ENCODE peak calls at places on chromosomes 5 and 9, in five cellular contexts. One of them, this sample, is unnamed.

GRCh38 chr5:98201006-98201620 is 572.4 kb upstream of the RGMB start:
- DNase-seq in NCI-H460: no peak
- DNase-seq in PC-3: no peak
- DNase-seq in stimulated activated naive CD8-positive, alpha-beta T cell treated with anti-CD3 and anti-CD28 coated beads, Interleukin-15, Interleukin-2, amounts not matched to agents 100 U/mL and 50 U/mL, for 24 hours: no peak
- DNase-seq in T-helper 9 cell: no peak
- DNase-seq in this sample: peak

GRCh38 chr9:126956929-126957686 is 42.5 kb downstream of the RALGPS1 start:
- DNase-seq in NCI-H460: no peak
- DNase-seq in stimulated activated naive CD8-positive, alpha-beta T cell treated with anti-CD3 and anti-CD28 coated beads, Interleukin-15, Interleukin-2, amounts not matched to agents 100 U/mL and 50 U/mL, for 24 hours: no peak
- DNase-seq in PC-3: peak
- DNase-seq in T-helper 9 cell: no peak
- DNase-seq in this sample: peak

GRCh38 chr5:1012316-1012841 is 3.8 kb downstream of the NKD2 start:
- DNase-seq in PC-3: no peak
- DNase-seq in stimulated activated naive CD8-positive, alpha-beta T cell treated with anti-CD3 and anti-CD28 coated beads, Interleukin-15, Interleukin-2, amounts not matched to agents 100 U/mL and 50 U/mL, for 24 hours: no peak
- DNase-seq in T-helper 9 cell: no peak
- DNase-seq in NCI-H460: no peak
- DNase-seq in this sample: no peak

GRCh38 chr5:170523129-170523497 is 19.3 kb downstream of the KCNIP1 start:
- DNase-seq in PC-3: no peak
- DNase-seq in T-helper 9 cell: no peak
- DNase-seq in NCI-H460: no peak
- DNase-seq in stimulated activated naive CD8-positive, alpha-beta T cell treated with anti-CD3 and anti-CD28 coated beads, Interleukin-15, Interleukin-2, amounts not matched to agents 100 U/mL and 50 U/mL, for 24 hours: no peak
- DNase-seq in this sample: no peak

GRCh38 chr9:94611638-94612068 is 18.0 kb upstream of the FBP2 start:
- DNase-seq in T-helper 9 cell: no peak
- DNase-seq in stimulated activated naive CD8-positive, alpha-beta T cell treated with anti-CD3 and anti-CD28 coated beads, Interleukin-15, Interleukin-2, amounts not matched to agents 100 U/mL and 50 U/mL, for 24 hours: peak
- DNase-seq in NCI-H460: no peak
- DNase-seq in PC-3: peak
- DNase-seq in this sample: no peak

GRCh38 chr9:20496328-20496727 is 126.0 kb downstream of the MLLT3 start:
- DNase-seq in NCI-H460: no peak
- DNase-seq in T-helper 9 cell: no peak
- DNase-seq in stimulated activated naive CD8-positive, alpha-beta T cell treated with anti-CD3 and anti-CD28 coated beads, Interleukin-15, Interleukin-2, amounts not matched to agents 100 U/mL and 50 U/mL, for 24 hours: no peak
- DNase-seq in PC-3: no peak
- DNase-seq in this sample: no peak

GRCh38 chr9:98974994-98975712 is 31.4 kb downstream of the COL15A1 start:
- DNase-seq in stimulated activated naive CD8-positive, alpha-beta T cell treated with anti-CD3 and anti-CD28 coated beads, Interleukin-15, Interleukin-2, amounts not matched to agents 100 U/mL and 50 U/mL, for 24 hours: peak
- DNase-seq in T-helper 9 cell: peak
- DNase-seq in NCI-H460: peak
- DNase-seq in PC-3: peak
- DNase-seq in this sample: peak

GRCh38 chr9:129548571-129549135 is 72.2 kb downstream of the C9orf50 start:
- DNase-seq in T-helper 9 cell: no peak
- DNase-seq in stimulated activated naive CD8-positive, alpha-beta T cell treated with anti-CD3 and anti-CD28 coated beads, Interleukin-15, Interleukin-2, amounts not matched to agents 100 U/mL and 50 U/mL, for 24 hours: no peak
- DNase-seq in PC-3: no peak
- DNase-seq in NCI-H460: no peak
- DNase-seq in this sample: no peak

GRCh38 chr9:114086009-114086408 is 7.9 kb upstream of the AMBP start:
- DNase-seq in stimulated activated naive CD8-positive, alpha-beta T cell treated with anti-CD3 and anti-CD28 coated beads, Interleukin-15, Interleukin-2, amounts not matched to agents 100 U/mL and 50 U/mL, for 24 hours: no peak
- DNase-seq in T-helper 9 cell: no peak
- DNase-seq in NCI-H460: no peak
- DNase-seq in PC-3: peak
- DNase-seq in this sample: no peak

GRCh38 chr5:102036927-102037326 is 259.2 kb downstream of the SLCO4C1 start:
- DNase-seq in T-helper 9 cell: no peak
- DNase-seq in PC-3: no peak
- DNase-seq in stimulated activated naive CD8-positive, alpha-beta T cell treated with anti-CD3 and anti-CD28 coated beads, Interleukin-15, Interleukin-2, amounts not matched to agents 100 U/mL and 50 U/mL, for 24 hours: no peak
- DNase-seq in NCI-H460: no peak
- DNase-seq in this sample: no peak

GRCh38 chr5:17991775-17992174 is 357.5 kb downstream of the TAF11L14 start:
- DNase-seq in stimulated activated naive CD8-positive, alpha-beta T cell treated with anti-CD3 and anti-CD28 coated beads, Interleukin-15, Interleukin-2, amounts not matched to agents 100 U/mL and 50 U/mL, for 24 hours: no peak
- DNase-seq in NCI-H460: no peak
- DNase-seq in T-helper 9 cell: no peak
- DNase-seq in PC-3: no peak
- DNase-seq in this sample: no peak

GRCh38 chr9:88041447-88041846 is 67.1 kb upstream of the CDK20 start:
- DNase-seq in NCI-H460: no peak
- DNase-seq in PC-3: no peak
- DNase-seq in T-helper 9 cell: no peak
- DNase-seq in stimulated activated naive CD8-positive, alpha-beta T cell treated with anti-CD3 and anti-CD28 coated beads, Interleukin-15, Interleukin-2, amounts not matched to agents 100 U/mL and 50 U/mL, for 24 hours: no peak
- DNase-seq in this sample: peak

GRCh38 chr9:84501587-84501986 is 161.0 kb upstream of the SLC28A3 start:
- DNase-seq in NCI-H460: no peak
- DNase-seq in PC-3: no peak
- DNase-seq in T-helper 9 cell: no peak
- DNase-seq in stimulated activated naive CD8-positive, alpha-beta T cell treated with anti-CD3 and anti-CD28 coated beads, Interleukin-15, Interleukin-2, amounts not matched to agents 100 U/mL and 50 U/mL, for 24 hours: no peak
- DNase-seq in this sample: no peak

GRCh38 chr5:161546463-161547301 is at the start of gene GABRB2:
- DNase-seq in NCI-H460: peak
- DNase-seq in PC-3: no peak
- DNase-seq in stimulated activated naive CD8-positive, alpha-beta T cell treated with anti-CD3 and anti-CD28 coated beads, Interleukin-15, Interleukin-2, amounts not matched to agents 100 U/mL and 50 U/mL, for 24 hours: peak
- DNase-seq in T-helper 9 cell: no peak
- DNase-seq in this sample: peak

GRCh38 chr5:17182966-17183365 is 34.5 kb upstream of the BASP1 start:
- DNase-seq in PC-3: no peak
- DNase-seq in stimulated activated naive CD8-positive, alpha-beta T cell treated with anti-CD3 and anti-CD28 coated beads, Interleukin-15, Interleukin-2, amounts not matched to agents 100 U/mL and 50 U/mL, for 24 hours: no peak
- DNase-seq in NCI-H460: no peak
- DNase-seq in T-helper 9 cell: no peak
- DNase-seq in this sample: peak

GRCh38 chr5:146667633-146668032 is 151.6 kb upstream of the GPR151 start:
- DNase-seq in PC-3: peak
- DNase-seq in NCI-H460: no peak
- DNase-seq in stimulated activated naive CD8-positive, alpha-beta T cell treated with anti-CD3 and anti-CD28 coated beads, Interleukin-15, Interleukin-2, amounts not matched to agents 100 U/mL and 50 U/mL, for 24 hours: no peak
- DNase-seq in T-helper 9 cell: no peak
- DNase-seq in this sample: peak

GRCh38 chr5:57450991-57451876 is 31.4 kb downstream of the ACTBL2 start:
- DNase-seq in PC-3: no peak
- DNase-seq in T-helper 9 cell: no peak
- DNase-seq in NCI-H460: no peak
- DNase-seq in stimulated activated naive CD8-positive, alpha-beta T cell treated with anti-CD3 and anti-CD28 coated beads, Interleukin-15, Interleukin-2, amounts not matched to agents 100 U/mL and 50 U/mL, for 24 hours: no peak
- DNase-seq in this sample: peak

GRCh38 chr9:272251-273213 is 57.9 kb downstream of the DOCK8 start:
- DNase-seq in stimulated activated naive CD8-positive, alpha-beta T cell treated with anti-CD3 and anti-CD28 coated beads, Interleukin-15, Interleukin-2, amounts not matched to agents 100 U/mL and 50 U/mL, for 24 hours: peak
- DNase-seq in PC-3: no peak
- DNase-seq in T-helper 9 cell: peak
- DNase-seq in NCI-H460: no peak
- DNase-seq in this sample: no peak

GRCh38 chr5:1003296-1003937 is 5.2 kb upstream of the NKD2 start:
- DNase-seq in PC-3: peak
- DNase-seq in stimulated activated naive CD8-positive, alpha-beta T cell treated with anti-CD3 and anti-CD28 coated beads, Interleukin-15, Interleukin-2, amounts not matched to agents 100 U/mL and 50 U/mL, for 24 hours: peak
- DNase-seq in T-helper 9 cell: no peak
- DNase-seq in NCI-H460: no peak
- DNase-seq in this sample: peak

GRCh38 chr5:81750308-81751008 is 439 bp downstream of the SSBP2 start:
- DNase-seq in T-helper 9 cell: peak
- DNase-seq in NCI-H460: no peak
- DNase-seq in stimulated activated naive CD8-positive, alpha-beta T cell treated with anti-CD3 and anti-CD28 coated beads, Interleukin-15, Interleukin-2, amounts not matched to agents 100 U/mL and 50 U/mL, for 24 hours: no peak
- DNase-seq in PC-3: no peak
- DNase-seq in this sample: no peak

GRCh38 chr5:150409638-150410523 is 2.8 kb downstream of the CD74 start:
- DNase-seq in stimulated activated naive CD8-positive, alpha-beta T cell treated with anti-CD3 and anti-CD28 coated beads, Interleukin-15, Interleukin-2, amounts not matched to agents 100 U/mL and 50 U/mL, for 24 hours: peak
- DNase-seq in T-helper 9 cell: peak
- DNase-seq in PC-3: peak
- DNase-seq in NCI-H460: peak
- DNase-seq in this sample: peak

GRCh38 chr5:160545832-160546231 is 124.2 kb downstream of the PTTG1 start:
- DNase-seq in NCI-H460: no peak
- DNase-seq in PC-3: no peak
- DNase-seq in stimulated activated naive CD8-positive, alpha-beta T cell treated with anti-CD3 and anti-CD28 coated beads, Interleukin-15, Interleukin-2, amounts not matched to agents 100 U/mL and 50 U/mL, for 24 hours: no peak
- DNase-seq in T-helper 9 cell: no peak
- DNase-seq in this sample: no peak

GRCh38 chr9:27499481-27499880 is 24.6 kb upstream of the IFNK start:
- DNase-seq in T-helper 9 cell: no peak
- DNase-seq in stimulated activated naive CD8-positive, alpha-beta T cell treated with anti-CD3 and anti-CD28 coated beads, Interleukin-15, Interleukin-2, amounts not matched to agents 100 U/mL and 50 U/mL, for 24 hours: no peak
- DNase-seq in NCI-H460: no peak
- DNase-seq in PC-3: peak
- DNase-seq in this sample: peak

GRCh38 chr5:6236170-6236793 is 142.1 kb downstream of the MED10 start:
- DNase-seq in PC-3: peak
- DNase-seq in stimulated activated naive CD8-positive, alpha-beta T cell treated with anti-CD3 and anti-CD28 coated beads, Interleukin-15, Interleukin-2, amounts not matched to agents 100 U/mL and 50 U/mL, for 24 hours: no peak
- DNase-seq in NCI-H460: no peak
- DNase-seq in T-helper 9 cell: no peak
- DNase-seq in this sample: no peak

GRCh38 chr9:14238518-14238917 is 75.4 kb downstream of the NFIB start:
- DNase-seq in T-helper 9 cell: no peak
- DNase-seq in PC-3: peak
- DNase-seq in NCI-H460: peak
- DNase-seq in stimulated activated naive CD8-positive, alpha-beta T cell treated with anti-CD3 and anti-CD28 coated beads, Interleukin-15, Interleukin-2, amounts not matched to agents 100 U/mL and 50 U/mL, for 24 hours: no peak
- DNase-seq in this sample: peak

GRCh38 chr5:81556809-81557208 is 162.9 kb upstream of the ACOT12 start:
- DNase-seq in T-helper 9 cell: no peak
- DNase-seq in stimulated activated naive CD8-positive, alpha-beta T cell treated with anti-CD3 and anti-CD28 coated beads, Interleukin-15, Interleukin-2, amounts not matched to agents 100 U/mL and 50 U/mL, for 24 hours: no peak
- DNase-seq in NCI-H460: no peak
- DNase-seq in PC-3: no peak
- DNase-seq in this sample: no peak

GRCh38 chr9:94783121-94783664 is 56.7 kb downstream of the AOPEP start:
- DNase-seq in stimulated activated naive CD8-positive, alpha-beta T cell treated with anti-CD3 and anti-CD28 coated beads, Interleukin-15, Interleukin-2, amounts not matched to agents 100 U/mL and 50 U/mL, for 24 hours: peak
- DNase-seq in PC-3: peak
- DNase-seq in NCI-H460: peak
- DNase-seq in T-helper 9 cell: peak
- DNase-seq in this sample: peak

GRCh38 chr5:59188415-59189225 is 605.7 kb downstream of the RAB3C start:
- DNase-seq in stimulated activated naive CD8-positive, alpha-beta T cell treated with anti-CD3 and anti-CD28 coated beads, Interleukin-15, Interleukin-2, amounts not matched to agents 100 U/mL and 50 U/mL, for 24 hours: peak
- DNase-seq in NCI-H460: peak
- DNase-seq in T-helper 9 cell: peak
- DNase-seq in PC-3: peak
- DNase-seq in this sample: peak

GRCh38 chr5:59241119-59241518 is 652.4 kb downstream of the PDE4D start:
- DNase-seq in T-helper 9 cell: no peak
- DNase-seq in NCI-H460: no peak
- DNase-seq in PC-3: no peak
- DNase-seq in stimulated activated naive CD8-positive, alpha-beta T cell treated with anti-CD3 and anti-CD28 coated beads, Interleukin-15, Interleukin-2, amounts not matched to agents 100 U/mL and 50 U/mL, for 24 hours: no peak
- DNase-seq in this sample: no peak

GRCh38 chr5:31811210-31811609 is 172.3 kb downstream of the PDZD2 start:
- DNase-seq in NCI-H460: peak
- DNase-seq in PC-3: peak
- DNase-seq in T-helper 9 cell: no peak
- DNase-seq in stimulated activated naive CD8-positive, alpha-beta T cell treated with anti-CD3 and anti-CD28 coated beads, Interleukin-15, Interleukin-2, amounts not matched to agents 100 U/mL and 50 U/mL, for 24 hours: no peak
- DNase-seq in this sample: peak

GRCh38 chr5:157267766-157268480 is 2.0 kb downstream of the CYFIP2 start:
- DNase-seq in T-helper 9 cell: no peak
- DNase-seq in PC-3: peak
- DNase-seq in NCI-H460: no peak
- DNase-seq in stimulated activated naive CD8-positive, alpha-beta T cell treated with anti-CD3 and anti-CD28 coated beads, Interleukin-15, Interleukin-2, amounts not matched to agents 100 U/mL and 50 U/mL, for 24 hours: no peak
- DNase-seq in this sample: no peak